ENCODE peak calls at places on chromosomes 13 and 19, in four cellular contexts. I is fibroblast of lung, H is IMR-90, A is ascending aorta. O is an unnamed sample.

GRCh38 chr13:109500146-109500773 is 286.1 kb downstream of the IRS2 start:
- DNase-seq in I (peak; percentile 13), H (peak; percentile 11), A (no peak), O (no peak)

GRCh38 chr19:273393-273792 is 17.8 kb downstream of the PLPP2 start:
- DNase-seq in I (no peak), H (no peak), A (no peak), O (no peak)

GRCh38 chr19:39692822-39693221 is 11.5 kb upstream of the LGALS14 start:
- DNase-seq in I (no peak), H (no peak), A (no peak), O (no peak)

GRCh38 chr19:54551293-54551692 is 22.3 kb upstream of the LILRA2 start:
- DNase-seq in I (no peak), H (no peak), A (no peak), O (peak; percentile 71)

GRCh38 chr19:1177322-1178114 is 3.5 kb upstream of the SBNO2 start:
- DNase-seq in I (peak; percentile 97), H (peak; percentile 97), A (peak; percentile 85), O (no peak)

GRCh38 chr13:60431108-60431700 is 34.2 kb downstream of the TDRD3 start:
- DNase-seq in I (peak; percentile 58), H (peak; percentile 72), A (no peak), O (peak; percentile 50)

GRCh38 chr19:56114051-56114694 is 6.9 kb downstream of the ZNF787 start:
- DNase-seq in I (no peak), H (no peak), A (no peak), O (no peak)

GRCh38 chr19:41161903-41162302 is 31.1 kb upstream of the CYP2S1 start:
- DNase-seq in I (no peak), H (no peak), A (no peak), O (no peak)

GRCh38 chr19:3080281-3080680 is 13.9 kb upstream of the GNA11 start:
- DNase-seq in I (peak; percentile 74), H (peak; percentile 63), A (no peak), O (no peak)

GRCh38 chr19:4316940-4317339 is 12.5 kb downstream of the FSD1 start:
- DNase-seq in I (no peak), H (no peak), A (no peak), O (no peak)

GRCh38 chr19:3062165-3063105 is at the start of gene TLE5:
- DNase-seq in I (no peak), H (no peak), A (peak; percentile 77), O (peak; percentile 67)

GRCh38 chr13:77523834-77524728 is 11.4 kb upstream of the SCEL start:
- DNase-seq in I (no peak), H (no peak), A (no peak), O (no peak)

GRCh38 chr19:4633140-4633967 is 6.0 kb upstream of the TNFAIP8L1 start:
- DNase-seq in I (peak; percentile 78), H (peak; percentile 85), A (peak; percentile 78), O (peak; percentile 63)

GRCh38 chr13:34349091-34349722 is 531.3 kb downstream of the RFC3 start:
- DNase-seq in I (peak; percentile 100), H (peak; percentile 89), A (no peak), O (no peak)

GRCh38 chr19:38679839-38680238 is 32.4 kb downstream of the ACTN4 start:
- DNase-seq in I (peak; percentile 67), H (peak; percentile 63), A (no peak), O (no peak)

GRCh38 chr19:17420267-17420924 is 549 bp downstream of the MVB12A start:
- DNase-seq in I (peak; percentile 6), H (no peak), A (peak; percentile 68), O (no peak)

GRCh38 chr19:9565900-9566705 is 18.2 kb downstream of the ZNF121 start:
- DNase-seq in I (peak; percentile 25), H (peak; percentile 7), A (no peak), O (no peak)

GRCh38 chr13:28658539-28658795 is 463 bp upstream of the POMP start:
- DNase-seq in I (no peak), H (no peak), A (no peak), O (no peak)

GRCh38 chr13:78816154-78816553 is 157.2 kb upstream of the OBI1 start:
- DNase-seq in I (no peak), H (no peak), A (no peak), O (no peak)

GRCh38 chr13:51804295-51805172 is 571 bp upstream of the DHRS12 start:
- DNase-seq in I (no peak), H (no peak), A (no peak), O (peak; percentile 23)

GRCh38 chr13:95624020-95624419 is 20.5 kb downstream of the DZIP1 start:
- DNase-seq in I (peak; percentile 52), H (peak; percentile 64), A (no peak), O (peak; percentile 1)

GRCh38 chr13:102231486-102231885 is 170.4 kb downstream of the FGF14 start:
- DNase-seq in I (no peak), H (no peak), A (no peak), O (no peak)

DNA sequence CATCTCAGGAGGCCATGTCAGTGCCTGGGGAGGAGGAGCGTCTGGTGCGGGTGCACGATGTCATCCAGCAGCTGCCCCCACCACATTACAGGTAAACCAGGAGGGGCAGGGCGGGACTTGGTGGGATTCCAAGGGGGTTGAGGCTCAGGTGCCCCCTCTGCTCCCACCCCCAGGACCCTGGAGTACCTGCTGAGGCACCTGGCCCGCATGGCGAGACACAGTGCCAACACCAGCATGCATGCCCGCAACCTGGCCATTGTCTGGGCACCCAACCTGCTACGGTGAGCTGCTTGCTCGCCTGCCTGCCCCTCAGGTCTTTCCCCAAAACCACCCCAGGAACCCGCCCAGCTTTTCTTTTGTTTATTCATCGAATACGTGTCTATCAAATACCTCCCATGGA is 7.2 kb downstream of the ARHGAP33 start:
- DNase-seq in I (no peak), H (no peak), A (no peak), O (no peak)
- H3K36me3 ChIP-seq in I (peaks cover 10% of the 10 kb centered on the region), H (peaks cover 16% of the 10 kb centered on the region), A (peaks cover 22% of the 10 kb centered on the region), O (no peaks in the 10 kb centered on the region)

GRCh38 chr19:6751189-6751588 is 11.7 kb downstream of the TRIP10 start:
- DNase-seq in I (no peak), H (no peak), A (no peak), O (no peak)
- H3K4me1 ChIP-seq in I (no peaks in the 10 kb centered on the region), H (no peaks in the 10 kb centered on the region), A (no peaks in the 10 kb centered on the region), O (no peaks in the 10 kb centered on the region)

DNA sequence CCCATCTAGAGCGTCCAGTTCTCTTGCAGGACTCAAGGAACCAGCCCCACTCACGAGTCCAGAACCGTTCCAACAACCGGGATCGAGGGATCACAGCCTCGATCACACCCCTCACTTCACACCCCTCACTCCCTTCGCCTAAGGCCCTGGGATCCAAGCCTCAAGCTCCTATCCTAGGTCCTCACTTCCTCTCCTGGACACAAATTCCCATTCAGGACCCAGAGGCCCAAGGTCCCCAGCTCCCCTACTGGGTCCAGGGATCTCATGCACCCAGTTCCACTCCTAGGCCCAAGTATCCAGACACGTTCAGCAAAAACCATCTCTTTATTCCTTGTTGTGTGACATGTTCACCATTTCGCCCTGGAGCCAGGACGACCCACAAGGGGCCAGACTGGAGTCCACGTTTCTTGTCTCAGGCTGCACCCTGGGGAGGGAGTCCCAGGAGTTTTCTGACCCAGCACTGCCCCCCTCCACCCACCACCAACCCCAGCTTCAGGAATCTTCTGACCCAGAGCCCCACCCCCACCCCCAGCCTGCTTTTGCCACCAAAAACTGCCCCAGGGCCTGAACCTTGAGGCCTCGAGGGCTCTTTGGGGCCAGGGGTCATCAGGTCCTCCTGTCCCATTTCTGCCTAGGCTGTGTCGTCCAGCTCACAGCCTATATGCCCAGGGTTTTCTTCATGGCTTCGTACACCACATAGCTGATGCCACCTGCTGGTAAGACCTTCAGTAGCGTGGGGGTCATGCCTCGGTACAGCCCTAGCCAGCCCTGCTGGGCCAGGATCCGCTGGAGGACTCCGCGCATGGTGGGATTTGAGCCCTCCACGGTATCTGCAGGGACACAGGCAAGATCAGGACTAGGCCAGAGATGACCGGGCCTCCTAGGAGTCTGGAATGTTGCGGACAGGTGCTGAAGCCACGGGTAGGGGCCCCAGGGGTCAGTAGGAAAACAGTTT is 1.4 kb upstream of the KHSRP start:
- DNase-seq in I (no peak), H (no peak), A (no peak), O (no peak)
- H3K4me3 ChIP-seq in I (no peak overlapping the region), H (no peak overlapping the region), A (peak overlapping the region; percentile 21), O (peak overlapping the region; percentile 26)

DNA sequence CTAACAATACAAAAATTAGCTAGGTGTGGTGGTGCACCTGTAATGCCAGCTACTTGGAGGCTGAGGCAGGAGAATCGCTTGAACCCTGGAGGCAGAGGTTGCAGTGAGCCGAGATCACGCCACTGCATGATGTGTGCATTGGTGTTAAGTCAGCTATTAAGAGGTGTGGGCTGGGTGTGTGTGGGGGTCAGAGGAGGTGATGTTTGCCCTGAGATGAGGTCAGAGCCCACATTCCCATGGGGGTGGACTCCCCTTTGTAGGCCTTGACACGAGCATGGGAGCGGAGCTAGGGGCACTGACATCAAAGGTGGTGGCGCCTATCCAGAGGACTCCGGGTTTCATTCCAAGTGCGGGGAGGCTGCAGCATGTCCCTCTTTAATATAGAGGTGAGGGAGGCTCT is 34.6 kb upstream of the LDLR start:
- DNase-seq in I (no peak), H (no peak), A (no peak), O (no peak)
- H3K36me3 ChIP-seq in I (peaks cover 15% of the 10 kb centered on the region), H (peaks cover 52% of the 10 kb centered on the region), A (peaks cover 18% of the 10 kb centered on the region), O (no peaks in the 10 kb centered on the region)

GRCh38 chr13:38702609-38703008 is 15.7 kb downstream of the FREM2 start:
- DNase-seq in I (no peak), H (no peak), A (no peak), O (no peak)

GRCh38 chr13:38693168-38693567 is 6.3 kb downstream of the FREM2 start:
- DNase-seq in I (no peak), H (no peak), A (no peak), O (no peak)

GRCh38 chr13:38693641-38694040 is 6.8 kb downstream of the FREM2 start:
- DNase-seq in I (no peak), H (no peak), A (no peak), O (no peak)

GRCh38 chr13:38697197-38697596 is 10.3 kb downstream of the FREM2 start:
- DNase-seq in I (no peak), H (no peak), A (no peak), O (no peak)

DNA sequence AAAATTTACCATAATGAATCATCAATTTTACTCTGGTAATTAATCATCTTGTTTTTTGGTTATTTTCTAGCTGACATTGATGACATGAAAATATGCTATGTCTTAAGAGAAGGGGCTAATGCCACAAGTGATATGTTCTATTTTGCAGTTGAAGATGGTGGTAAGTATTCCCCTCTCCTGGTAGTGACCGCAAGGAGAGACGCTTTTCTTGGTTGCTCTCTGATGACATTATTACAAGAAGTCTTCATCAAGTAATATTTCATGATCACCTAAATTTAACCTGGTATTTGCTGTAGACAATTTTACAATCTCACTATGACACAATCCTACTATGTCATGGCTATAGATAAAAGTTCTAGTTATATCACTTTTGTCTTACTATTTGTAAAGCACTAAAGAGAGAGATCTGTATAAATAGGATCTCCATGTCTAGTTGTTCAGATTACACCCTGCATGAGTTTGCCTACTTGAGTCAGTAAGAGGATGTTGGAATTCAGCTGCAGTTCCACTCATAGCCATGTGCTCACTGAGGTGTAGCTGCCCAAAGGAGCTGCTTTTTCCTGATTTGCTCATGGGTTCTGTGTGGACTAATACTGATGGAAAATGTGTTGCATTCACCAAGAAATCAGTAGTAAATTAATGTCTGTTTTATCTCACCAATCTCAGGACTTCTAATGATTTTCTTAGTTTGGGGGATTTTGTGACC is 10.9 kb downstream of the FREM2 start:
- DNase-seq in I (no peak), H (no peak), A (no peak), O (no peak)
- H3K4me1 ChIP-seq in I (no peaks in the 10 kb centered on the region), H (no peaks in the 10 kb centered on the region), A (no peaks in the 10 kb centered on the region), O (no peaks in the 10 kb centered on the region)

GRCh38 chr13:73833331-73834070 is 300.7 kb downstream of the KLF12 start:
- DNase-seq in I (peak; percentile 23), H (peak; percentile 65), A (no peak), O (no peak)
- H3K4me3 ChIP-seq in I (no peak overlapping the region), H (no peak overlapping the region), A (no peak overlapping the region), O (no peak overlapping the region)

O was measured in CD8-positive, alpha-beta memory T cell.